ENCODE peak calls at places on chromosomes 6 and 20, in nine cellular contexts. A is hypothalamus, Z is hippocampal formation, B is HFF-Myc, T is skeletal muscle cell, U is HTR-8/SVneo, I is SK-MEL-5, Q is HS-5, R is kidney glomerular epithelial cell. E is an unnamed sample.

GRCh38 chr20:61288331-61288784 is 36.3 kb downstream of the CDH4 start:
- DNase-seq in A (peak), T (no peak), Z (peak), R (no peak), U (no peak), Q (no peak), B (no peak), I (no peak), E (peak)

GRCh38 chr20:8693709-8694108 is 375.2 kb upstream of the PLCB4 start:
- DNase-seq in Z (no peak), A (no peak), R (peak), T (peak), Q (peak), U (no peak), I (peak), B (peak), E (no peak)

GRCh38 chr20:10581823-10582222 is 92.0 kb downstream of the JAG1 start:
- DNase-seq in A (no peak), R (peak), B (no peak), Z (no peak), Q (peak), I (no peak), U (peak), T (peak), E (no peak)

GRCh38 chr6:68729377-68729903 is 94.4 kb downstream of the ADGRB3 start:
- DNase-seq in A (no peak), Q (no peak), R (no peak), U (no peak), Z (peak), B (no peak), I (no peak), T (no peak), E (no peak)

GRCh38 chr6:161369339-161369738 is 95.5 kb upstream of the AGPAT4 start:
- DNase-seq in R (peak), U (peak), B (peak), Q (peak), Z (no peak), A (no peak), T (peak), I (no peak), E (no peak)

GRCh38 chr6:135464634-135465033 is 32.9 kb downstream of the AHI1 start:
- DNase-seq in Z (no peak), R (no peak), T (no peak), I (no peak), Q (no peak), U (no peak), B (no peak), A (no peak), E (no peak)

GRCh38 chr6:110814488-110815259 is 595 bp downstream of the CDK19 start:
- DNase-seq in B (no peak), U (peak), A (peak), R (peak), I (peak), T (peak), Q (no peak), Z (peak), E (peak)

GRCh38 chr6:44228836-44229235 is 5.4 kb downstream of the SLC29A1 start:
- DNase-seq in R (no peak), T (no peak), B (no peak), A (no peak), U (no peak), Z (no peak), Q (no peak), I (no peak), E (no peak)

GRCh38 chr6:130967502-130968469 is 95.3 kb downstream of the EPB41L2 start:
- DNase-seq in B (no peak), Z (no peak), R (peak), Q (no peak), U (no peak), A (no peak), T (no peak), I (no peak), E (no peak)

GRCh38 chr6:151389640-151390275 is 1.6 kb downstream of the ZBTB2 start:
- DNase-seq in U (no peak), Q (no peak), A (no peak), I (peak), R (peak), T (peak), B (no peak), Z (peak), E (peak)

GRCh38 chr20:37418591-37418990 is 72.7 kb downstream of the SRC start:
- DNase-seq in R (no peak), B (no peak), Z (no peak), Q (no peak), T (no peak), U (no peak), I (no peak), A (no peak), E (no peak)

GRCh38 chr6:80886475-80886874 is 780.0 kb downstream of the BCKDHB start:
- DNase-seq in B (no peak), Q (no peak), T (no peak), R (no peak), U (no peak), A (no peak), I (no peak), Z (no peak), E (no peak)

E was measured in amygdala.